ENCODE peak calls at places on chromosomes 4 and X, in ten cellular contexts. One of them, this sample, is unnamed.

GRCh38 chrX:2330487-2330886 is 170.3 kb downstream of the DHRSX start:
- DNase-seq in AG04450: no peak
- DNase-seq in COR-L47: no peak
- DNase-seq in AG10803: no peak
- DNase-seq in bronchial epithelial cell: no peak
- DNase-seq in NCI-H460: no peak
- DNase-seq in IMR-90: no peak
- DNase-seq in frontal cortex: no peak
- DNase-seq in NCI-H774: no peak
- DNase-seq in AG08396: no peak
- DNase-seq in this sample: no peak

GRCh38 chr4:61532324-61532723 is 332.2 kb downstream of the ADGRL3 start:
- DNase-seq in AG04450: no peak
- DNase-seq in COR-L47: no peak
- DNase-seq in AG10803: no peak
- DNase-seq in bronchial epithelial cell: peak; percentile 82
- DNase-seq in NCI-H460: no peak
- DNase-seq in IMR-90: peak; percentile 41
- DNase-seq in frontal cortex: no peak
- DNase-seq in NCI-H774: no peak
- DNase-seq in AG08396: no peak
- DNase-seq in this sample: peak; percentile 35

GRCh38 chr4:56220261-56220660 is 167.0 kb downstream of the AASDH start:
- DNase-seq in AG04450: peak; percentile 6
- DNase-seq in COR-L47: no peak
- DNase-seq in AG10803: no peak
- DNase-seq in bronchial epithelial cell: no peak
- DNase-seq in NCI-H460: no peak
- DNase-seq in IMR-90: peak; percentile 2
- DNase-seq in frontal cortex: no peak
- DNase-seq in NCI-H774: no peak
- DNase-seq in AG08396: no peak
- DNase-seq in this sample: peak; percentile 66

GRCh38 chr4:44661940-44662622 is 10.7 kb upstream of the YIPF7 start:
- DNase-seq in AG04450: no peak
- DNase-seq in COR-L47: no peak
- DNase-seq in AG10803: no peak
- DNase-seq in bronchial epithelial cell: peak; percentile 67
- DNase-seq in NCI-H460: no peak
- DNase-seq in IMR-90: no peak
- DNase-seq in frontal cortex: no peak
- DNase-seq in NCI-H774: no peak
- DNase-seq in AG08396: no peak
- DNase-seq in this sample: no peak

GRCh38 chr4:106614446-106614845 is 245.9 kb upstream of the GIMD1 start:
- DNase-seq in AG04450: peak; percentile 4
- DNase-seq in COR-L47: no peak
- DNase-seq in AG10803: peak; percentile 31
- DNase-seq in bronchial epithelial cell: peak; percentile 40
- DNase-seq in NCI-H460: no peak
- DNase-seq in IMR-90: peak; percentile 35
- DNase-seq in frontal cortex: no peak
- DNase-seq in NCI-H774: no peak
- DNase-seq in AG08396: peak; percentile 14
- DNase-seq in this sample: peak; percentile 35

GRCh38 chrX:56623316-56623715 is 59.9 kb downstream of the UBQLN2 start:
- DNase-seq in AG04450: no peak
- DNase-seq in COR-L47: no peak
- DNase-seq in AG10803: no peak
- DNase-seq in bronchial epithelial cell: no peak
- DNase-seq in NCI-H460: no peak
- DNase-seq in IMR-90: no peak
- DNase-seq in frontal cortex: no peak
- DNase-seq in NCI-H774: no peak
- DNase-seq in AG08396: no peak
- DNase-seq in this sample: no peak

GRCh38 chrX:107823456-107823855 is 2.2 kb upstream of the MID2 start:
- DNase-seq in AG04450: peak; percentile 29
- DNase-seq in COR-L47: no peak
- DNase-seq in AG10803: peak; percentile 85
- DNase-seq in bronchial epithelial cell: no peak
- DNase-seq in NCI-H460: peak; percentile 35
- DNase-seq in IMR-90: peak; percentile 83
- DNase-seq in frontal cortex: no peak
- DNase-seq in NCI-H774: no peak
- DNase-seq in AG08396: peak; percentile 49
- DNase-seq in this sample: peak; percentile 49

GRCh38 chr4:105998210-105998609 is 102.9 kb downstream of the NPNT start:
- DNase-seq in AG04450: no peak
- DNase-seq in COR-L47: no peak
- DNase-seq in AG10803: no peak
- DNase-seq in bronchial epithelial cell: no peak
- DNase-seq in NCI-H460: no peak
- DNase-seq in IMR-90: no peak
- DNase-seq in frontal cortex: no peak
- DNase-seq in NCI-H774: no peak
- DNase-seq in AG08396: no peak
- DNase-seq in this sample: no peak

GRCh38 chr4:189185810-189186432 is 754.8 kb upstream of the FRG1 start:
- DNase-seq in AG04450: no peak
- DNase-seq in COR-L47: no peak
- DNase-seq in AG10803: no peak
- DNase-seq in bronchial epithelial cell: no peak
- DNase-seq in NCI-H460: no peak
- DNase-seq in IMR-90: no peak
- DNase-seq in frontal cortex: no peak
- DNase-seq in NCI-H774: no peak
- DNase-seq in AG08396: no peak
- DNase-seq in this sample: no peak